ENCODE peak calls at places on chromosome 19, in six cellular contexts. I is left ventricle myocardium inferior, L is breast epithelium, V is endodermal cell, K is BJ, W is tibial nerve. R is an unnamed sample.

GRCh38 chr19:56751078-56751489 is 79.5 kb upstream of the ZNF835 start:
- DNase-seq in L (no peak), K (no peak), W (no peak), V (no peak), I (no peak), R (no peak)

GRCh38 chr19:33639034-33639681 is 17.4 kb downstream of the CHST8 start:
- DNase-seq in L (no peak), K (no peak), W (no peak), V (no peak), I (no peak), R (no peak)

GRCh38 chr19:50889638-50890037 is 16.4 kb downstream of the KLK2 start:
- DNase-seq in I (no peak), V (no peak), L (no peak), K (no peak), W (peak; percentile 9), R (no peak)

GRCh38 chr19:19261350-19262189 is 11.5 kb downstream of the TM6SF2 start:
- DNase-seq in V (peak; percentile 90), W (no peak), K (no peak), L (no peak), I (no peak), R (no peak)

GRCh38 chr19:58361900-58362271 is 665 bp downstream of the ZNF497 start:
- DNase-seq in I (peak; percentile 45), K (no peak), V (no peak), W (no peak), L (peak; percentile 46), R (no peak)

GRCh38 chr19:29714953-29715694 is at the start of gene C19orf12:
- DNase-seq in I (peak; percentile 64), L (no peak), K (no peak), W (no peak), V (peak; percentile 81), R (peak; percentile 37)

GRCh38 chr19:32615569-32615968 is 34.6 kb downstream of the PDCD5 start:
- DNase-seq in L (no peak), K (no peak), V (no peak), I (no peak), W (no peak), R (no peak)

GRCh38 chr19:53775524-53775923 is 48.6 kb downstream of the NLRP12 start:
- DNase-seq in W (no peak), K (no peak), V (no peak), L (no peak), I (no peak), R (no peak)

GRCh38 chr19:51123381-51124186 is 1.1 kb upstream of the SIGLEC9 start:
- DNase-seq in W (peak; percentile 51), L (no peak), K (no peak), I (peak; percentile 47), V (no peak), R (no peak)

GRCh38 chr19:11264452-11265176 is 2.3 kb upstream of the DOCK6 start:
- DNase-seq in W (no peak), L (peak; percentile 75), V (peak; percentile 78), I (peak; percentile 46), K (no peak), R (no peak)

GRCh38 chr19:18775586-18776287 is 15.4 kb downstream of the COMP start:
- DNase-seq in K (no peak), V (no peak), W (no peak), I (no peak), L (no peak), R (peak; percentile 32)

GRCh38 chr19:17473041-17473440 is 2.7 kb downstream of the SLC27A1 start:
- DNase-seq in L (no peak), W (no peak), K (no peak), I (no peak), V (no peak), R (peak; percentile 75)
- TF ChIP-seq CTCF in L (no peak), W (no peak), K (no peak), I (no peak), V (no peak), R (no peak)

DNA sequence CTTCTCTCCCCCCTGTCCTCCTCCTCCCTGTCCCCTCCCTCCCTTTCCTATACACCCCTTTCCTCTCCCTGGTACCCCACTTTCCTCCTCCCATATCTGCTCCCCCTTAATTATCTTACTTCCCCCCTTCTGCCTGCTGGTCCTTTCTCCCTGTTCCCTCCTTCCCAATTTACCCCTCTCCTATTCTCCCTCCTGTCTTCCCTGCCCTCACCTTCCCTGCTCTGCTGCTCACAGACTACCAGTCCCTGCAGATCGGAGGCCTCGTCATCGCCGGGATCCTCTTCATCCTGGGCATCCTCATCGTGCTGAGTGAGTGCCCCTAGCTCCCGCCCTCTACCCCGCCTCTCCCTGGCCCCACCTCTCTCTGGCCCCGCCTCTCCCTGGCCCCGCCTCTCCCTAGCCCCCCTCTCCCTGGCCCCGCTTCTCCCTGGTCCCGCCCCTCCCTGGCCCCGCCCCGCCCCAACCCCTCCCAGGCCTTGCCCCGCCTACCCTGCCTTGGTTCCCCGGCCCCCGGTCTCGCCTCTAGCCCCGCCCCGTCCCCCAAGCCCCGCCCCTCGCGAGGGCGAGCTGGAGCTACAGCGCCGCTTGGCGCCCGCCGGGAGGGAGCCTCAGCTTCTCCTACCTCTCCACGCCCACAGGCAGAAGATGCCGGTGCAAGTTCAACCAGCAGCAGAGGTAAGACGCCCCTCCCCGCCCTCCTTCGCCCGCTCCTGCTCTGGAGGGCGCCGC is 2.0 kb upstream of the FXYD7 start:
- DNase-seq in L (peak; percentile 93), V (peak; percentile 100), K (no peak), W (peak; percentile 94), I (peak; percentile 92), R (peak; percentile 85)
- H3K4me3 ChIP-seq in L (peak overlapping the region; percentile 38), V (no peak overlapping the region), K (no peak overlapping the region), W (peak overlapping the region; percentile 57), I (peak overlapping the region; percentile 69), R (no peak overlapping the region)

DNA sequence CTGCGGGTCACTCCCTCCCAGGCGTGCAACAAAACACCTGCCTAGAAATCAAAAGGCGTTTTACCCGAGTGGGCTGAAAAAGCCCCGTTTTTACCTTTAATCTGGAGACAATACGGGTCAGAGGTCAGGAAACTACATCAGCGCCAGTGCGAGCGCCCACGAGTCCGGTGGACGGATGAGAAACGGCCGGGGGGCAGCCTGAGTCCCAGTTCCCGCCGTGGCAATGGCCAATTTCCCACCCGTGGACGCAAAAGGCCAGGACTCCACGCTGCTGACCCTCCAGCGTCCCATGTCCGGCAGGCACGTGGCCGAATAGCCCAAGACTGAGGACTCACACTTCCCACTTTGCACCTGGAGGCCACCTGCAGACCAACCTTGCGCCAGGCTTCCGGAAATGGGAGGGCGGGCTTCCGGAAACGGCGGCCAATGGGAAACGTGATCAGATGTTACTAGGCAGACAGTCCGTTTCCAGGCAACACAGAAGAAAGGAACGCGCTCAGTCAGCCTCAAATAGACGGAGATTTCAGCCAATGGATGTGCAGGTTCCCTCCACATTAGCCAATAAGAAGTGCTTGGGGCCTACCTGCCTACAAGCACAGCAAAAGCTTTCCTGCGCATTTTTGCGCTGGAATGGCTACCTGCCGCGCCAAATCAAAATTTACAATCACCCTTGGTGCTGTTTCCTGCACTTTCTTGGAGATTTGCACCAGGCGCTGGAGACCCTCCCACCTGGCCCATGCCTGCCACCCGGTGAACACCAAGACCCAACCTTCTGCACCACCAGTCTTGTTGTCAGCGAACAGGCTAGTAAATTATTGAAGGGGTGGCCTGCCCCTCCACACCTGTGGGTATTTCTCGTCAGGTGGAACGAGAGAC is 47.4 kb downstream of the ZFP14 start:
- DNase-seq in V (peak; percentile 99), W (peak; percentile 74), L (peak; percentile 96), I (peak; percentile 82), K (peak; percentile 85), R (peak; percentile 95)
- TF ChIP-seq CTCF in V (peak; percentile 35), W (no peak), L (peak; percentile 44), I (peak; percentile 28), K (no peak), R (no peak)

GRCh38 chr19:45255611-45256157 is 4.6 kb downstream of the MARK4 start:
- DNase-seq in W (no peak), I (no peak), L (no peak), K (no peak), V (no peak), R (no peak)

GRCh38 chr19:45254044-45254531 is 3.0 kb downstream of the MARK4 start:
- DNase-seq in V (peak; percentile 49), W (no peak), K (no peak), I (no peak), L (no peak), R (no peak)

GRCh38 chr19:45250832-45251451 is at the start of gene MARK4:
- DNase-seq in I (peak; percentile 52), W (peak; percentile 29), K (no peak), V (peak; percentile 82), L (peak; percentile 41), R (peak; percentile 48)

GRCh38 chr19:45251452-45252354 is 632 bp downstream of the MARK4 start:
- DNase-seq in K (no peak), I (no peak), V (peak; percentile 76), L (no peak), W (no peak), R (peak; percentile 13)

GRCh38 chr19:45253396-45254027 is 2.4 kb downstream of the MARK4 start:
- DNase-seq in K (no peak), I (no peak), W (no peak), L (no peak), V (no peak), R (peak; percentile 22)
- H3K4me3 ChIP-seq in K (no peak overlapping the region), I (peak overlapping the region; percentile 78), W (no peak overlapping the region), L (no peak overlapping the region), V (peak overlapping the region; percentile 84), R (no peak overlapping the region)

DNA sequence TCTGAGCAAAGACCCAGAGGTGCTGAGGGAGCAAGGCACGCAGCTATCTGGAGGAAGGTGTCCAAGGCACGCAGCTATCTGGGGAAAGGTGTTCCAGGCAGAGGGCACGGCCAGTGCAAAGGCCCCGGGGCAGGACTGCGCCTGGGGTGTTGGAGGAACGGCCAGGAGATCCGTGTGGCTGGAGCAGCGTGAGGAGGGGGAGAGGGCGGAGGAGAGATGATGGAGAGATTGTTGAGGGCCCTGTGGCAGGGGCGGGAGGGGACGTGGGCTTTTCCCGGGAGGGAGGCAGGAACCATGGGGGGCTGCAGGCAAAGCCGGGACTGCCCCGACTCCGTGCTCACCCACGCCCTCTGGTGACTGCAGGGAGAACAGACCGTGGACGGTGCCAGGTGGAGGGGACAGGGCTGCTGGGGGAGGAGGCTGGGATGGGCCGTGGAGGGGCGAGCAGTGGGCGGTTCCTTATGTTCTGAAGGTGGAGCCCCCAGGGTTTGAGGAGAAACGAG is 13.3 kb upstream of the MISP start:
- DNase-seq in K (no peak), W (peak; percentile 24), L (no peak), I (no peak), V (peak; percentile 94), R (no peak)
- TF ChIP-seq CTCF in K (peak; percentile 76), W (peak; percentile 49), L (peak; percentile 51), I (peak; percentile 66), V (peak; percentile 73), R (peak; percentile 78)

DNA sequence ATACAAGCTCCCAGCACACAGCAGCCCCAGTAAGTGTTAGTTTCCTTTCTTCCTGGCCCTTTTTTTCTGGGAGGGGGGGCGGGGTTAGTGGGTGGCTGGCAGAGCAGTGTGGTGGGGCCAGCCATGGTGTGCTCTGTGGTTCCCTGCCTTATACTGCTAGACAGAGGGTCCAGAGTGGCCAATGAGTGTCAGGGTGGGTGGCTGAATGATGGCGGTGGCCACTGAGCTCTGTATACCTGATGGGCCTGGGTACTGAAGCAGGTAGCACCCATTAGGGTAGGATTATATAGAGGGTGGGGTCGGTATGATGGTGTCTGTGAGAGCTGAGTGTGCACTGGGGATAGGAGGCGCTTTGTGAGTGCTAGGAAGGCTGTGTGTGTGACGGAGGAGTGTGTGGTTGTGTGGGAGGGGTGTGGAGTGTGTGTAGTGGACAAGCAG is 13.8 kb downstream of the CIC start:
- DNase-seq in L (no peak), K (no peak), V (peak; percentile 58), W (no peak), I (no peak), R (no peak)
- H3K4me3 ChIP-seq in L (no peak overlapping the region), K (no peak overlapping the region), V (peak overlapping the region; percentile 76), W (no peak overlapping the region), I (peak overlapping the region; percentile 74), R (no peak overlapping the region)

GRCh38 chr19:7861619-7862412 is 12.4 kb downstream of the PRR36 start:
- DNase-seq in I (no peak), K (no peak), W (no peak), V (peak; percentile 88), L (no peak), R (no peak)
- TF ChIP-seq CTCF in I (no peak), K (no peak), W (no peak), V (peak; percentile 78), L (no peak), R (peak; percentile 23)